ENCODE peak calls at places on chromosome 3, in six cellular contexts. O, H, G, X, Y and Q are unnamed samples. For H3K9me2, the result is how much of the 10 kb centered on the place peaks cover.

GRCh38 chr3:107082527-107082926 is 294.7 kb upstream of the CCDC54 start:
- DNase-seq in O (no peak), H (peak), G (no peak), X (no peak), Y (no peak), Q (peak)

GRCh38 chr3:50155491-50155878 is 361 bp downstream of the SEMA3F start:
- DNase-seq in O (no peak), H (no peak), G (no peak), X (no peak), Y (no peak), Q (no peak)

GRCh38 chr3:158780795-158781590 is 20.9 kb upstream of the MFSD1 start:
- DNase-seq in O (no peak), H (no peak), G (no peak), X (no peak), Y (no peak), Q (no peak)

GRCh38 chr3:124407260-124407659 is 323.0 kb upstream of the UMPS start:
- DNase-seq in O (no peak), H (peak), G (no peak), X (no peak), Y (no peak), Q (no peak)

GRCh38 chr3:183959214-183959613 is 58.5 kb downstream of the ABCC5 start:
- DNase-seq in O (no peak), H (peak), G (no peak), X (peak), Y (no peak), Q (no peak)

GRCh38 chr3:13403818-13404216 is 16.3 kb downstream of the NUP210 start:
- DNase-seq in O (no peak), H (no peak), G (no peak), X (no peak), Y (no peak), Q (no peak)

GRCh38 chr3:45507820-45508317 is 86.7 kb upstream of the LIMD1 start:
- DNase-seq in O (no peak), H (no peak), G (no peak), X (peak), Y (peak), Q (no peak)

GRCh38 chr3:57464801-57465200 is 79.3 kb downstream of the DNAH12 start:
- DNase-seq in O (peak), H (peak), G (no peak), X (no peak), Y (peak), Q (peak)

GRCh38 chr3:179860275-179861107 is 176.2 kb downstream of the PEX5L start:
- DNase-seq in O (no peak), H (no peak), G (no peak), X (no peak), Y (no peak), Q (no peak)

GRCh38 chr3:69085543-69086132 is 901 bp downstream of the ARL6IP5 start:
- DNase-seq in O (peak), H (no peak), G (peak), X (peak), Y (no peak), Q (peak)

GRCh38 chr3:147038456-147038855 is 367.9 kb downstream of the ZIC4 start:
- DNase-seq in O (no peak), H (no peak), G (no peak), X (no peak), Y (no peak), Q (peak)

GRCh38 chr3:58403513-58404109 is 30.0 kb downstream of the PDHB start:
- DNase-seq in O (no peak), H (no peak), G (no peak), X (no peak), Y (peak), Q (no peak)

GRCh38 chr3:72042397-72043211 is 257.7 kb upstream of the PROK2 start:
- DNase-seq in O (no peak), H (no peak), G (no peak), X (peak), Y (no peak), Q (peak)

GRCh38 chr3:42148982-42149432 is 57.9 kb downstream of the TRAK1 start:
- DNase-seq in O (no peak), H (peak), G (no peak), X (peak), Y (peak), Q (peak)

GRCh38 chr3:52404391-52404790 is 40.5 kb downstream of the SEMA3G start:
- DNase-seq in O (no peak), H (no peak), G (no peak), X (no peak), Y (no peak), Q (no peak)

GRCh38 chr3:5016218-5017161 is 37.3 kb downstream of the BHLHE40 start:
- DNase-seq in O (peak), H (peak), G (no peak), X (peak), Y (no peak), Q (peak)

GRCh38 chr3:100463002-100463401 is 29.4 kb upstream of the TMEM45A start:
- DNase-seq in O (peak), H (peak), G (peak), X (peak), Y (peak), Q (peak)

GRCh38 chr3:16482770-16483531 is 30.5 kb downstream of the RFTN1 start:
- DNase-seq in O (peak), H (no peak), G (no peak), X (peak), Y (peak), Q (no peak)

GRCh38 chr3:38580450-38581382 is 68.8 kb downstream of the SCN5A start:
- DNase-seq in O (no peak), H (no peak), G (no peak), X (no peak), Y (no peak), Q (no peak)

GRCh38 chr3:13459605-13460340 is 20.3 kb upstream of the HDAC11 start:
- DNase-seq in O (no peak), H (no peak), G (no peak), X (no peak), Y (no peak), Q (no peak)

GRCh38 chr3:134009345-134010000 is 20.3 kb downstream of the SLCO2A1 start:
- DNase-seq in O (no peak), H (peak), G (no peak), X (no peak), Y (no peak), Q (peak)

GRCh38 chr3:25604107-25604805 is 60.5 kb downstream of the TOP2B start:
- DNase-seq in O (no peak), H (peak), G (no peak), X (no peak), Y (no peak), Q (peak)

GRCh38 chr3:176683382-176683781 is 513.9 kb downstream of the TBL1XR1 start:
- DNase-seq in O (no peak), H (no peak), G (no peak), X (no peak), Y (no peak), Q (no peak)

GRCh38 chr3:155744091-155744625 is 713 bp downstream of the PLCH1 start:
- DNase-seq in O (peak), H (peak), G (peak), X (peak), Y (peak), Q (peak)

GRCh38 chr3:195208183-195208582 is 62.8 kb downstream of the XXYLT1 start:
- DNase-seq in O (peak), H (no peak), G (peak), X (no peak), Y (no peak), Q (no peak)

GRCh38 chr3:105851176-105851575 is 17.6 kb downstream of the CBLB start:
- DNase-seq in O (no peak), H (no peak), G (no peak), X (no peak), Y (no peak), Q (no peak)

GRCh38 chr3:175149675-175150074 is 290.5 kb downstream of the NAALADL2 start:
- DNase-seq in O (peak), H (peak), G (peak), X (peak), Y (no peak), Q (no peak)

GRCh38 chr3:414063-414462 is 217.5 kb downstream of the CHL1 start:
- DNase-seq in O (peak), H (peak), G (no peak), X (peak), Y (peak), Q (peak)

GRCh38 chr3:9402410-9403228 is 5.2 kb downstream of the SETD5 start:
- DNase-seq in O (no peak), H (no peak), G (no peak), X (peak), Y (peak), Q (peak)

GRCh38 chr3:51845129-51845528 is 16.3 kb upstream of the IQCF2 start:
- DNase-seq in O (no peak), H (no peak), G (no peak), X (no peak), Y (peak), Q (no peak)

GRCh38 chr3:40022267-40022827 is 212.9 kb downstream of the MYRIP start:
- DNase-seq in O (no peak), H (no peak), G (no peak), X (no peak), Y (peak), Q (no peak)

GRCh38 chr3:88231632-88232031 is 81.9 kb downstream of the C3orf38 start:
- DNase-seq in O (no peak), H (no peak), G (no peak), X (peak), Y (no peak), Q (no peak)
- H3K9me2 ChIP-seq in O (under half), H (under half), G (under half), X (under half), Y (under half), Q (under half)

GRCh38 chr3:181716916-181717315 is 5.2 kb downstream of the SOX2 start:
- DNase-seq in O (no peak), H (no peak), G (no peak), X (no peak), Y (no peak), Q (no peak)

GRCh38 chr3:181713673-181714270 is 2.0 kb downstream of the SOX2 start:
- DNase-seq in O (no peak), H (no peak), G (no peak), X (no peak), Y (no peak), Q (no peak)

GRCh38 chr3:181717505-181717904 is 5.8 kb downstream of the SOX2 start:
- DNase-seq in O (no peak), H (no peak), G (no peak), X (no peak), Y (no peak), Q (no peak)

GRCh38 chr3:181713300-181713647 is 1.5 kb downstream of the SOX2 start:
- DNase-seq in O (peak), H (no peak), G (peak), X (no peak), Y (no peak), Q (no peak)

GRCh38 chr3:181715601-181716340 is 4.0 kb downstream of the SOX2 start:
- DNase-seq in O (peak), H (no peak), G (no peak), X (no peak), Y (peak), Q (no peak)
- H3K4me3 ChIP-seq in O (peak), H (no peak), G (no peak), X (no peak), Y (peak), Q (no peak)

GRCh38 chr3:126980266-126980811 is 2.6 kb upstream of the PLXNA1 start:
- DNase-seq in O (no peak), H (no peak), G (no peak), X (no peak), Y (no peak), Q (no peak)
- H3K9me2 ChIP-seq in O (under half), H (under half), G (under half), X (under half), Y (under half), Q (under half)

GRCh38 chr3:135504084-135504685 is 461.3 kb upstream of the PPP2R3A start:
- DNase-seq in O (no peak), H (no peak), G (no peak), X (no peak), Y (no peak), Q (no peak)

GRCh38 chr3:135500034-135500433 is 465.5 kb upstream of the PPP2R3A start:
- DNase-seq in O (no peak), H (no peak), G (peak), X (no peak), Y (no peak), Q (no peak)

GRCh38 chr3:135499426-135499825 is 466.1 kb upstream of the PPP2R3A start:
- DNase-seq in O (no peak), H (no peak), G (no peak), X (no peak), Y (no peak), Q (no peak)

GRCh38 chr3:135497979-135498378 is 467.5 kb upstream of the PPP2R3A start:
- DNase-seq in O (no peak), H (no peak), G (no peak), X (no peak), Y (no peak), Q (no peak)

DNA sequence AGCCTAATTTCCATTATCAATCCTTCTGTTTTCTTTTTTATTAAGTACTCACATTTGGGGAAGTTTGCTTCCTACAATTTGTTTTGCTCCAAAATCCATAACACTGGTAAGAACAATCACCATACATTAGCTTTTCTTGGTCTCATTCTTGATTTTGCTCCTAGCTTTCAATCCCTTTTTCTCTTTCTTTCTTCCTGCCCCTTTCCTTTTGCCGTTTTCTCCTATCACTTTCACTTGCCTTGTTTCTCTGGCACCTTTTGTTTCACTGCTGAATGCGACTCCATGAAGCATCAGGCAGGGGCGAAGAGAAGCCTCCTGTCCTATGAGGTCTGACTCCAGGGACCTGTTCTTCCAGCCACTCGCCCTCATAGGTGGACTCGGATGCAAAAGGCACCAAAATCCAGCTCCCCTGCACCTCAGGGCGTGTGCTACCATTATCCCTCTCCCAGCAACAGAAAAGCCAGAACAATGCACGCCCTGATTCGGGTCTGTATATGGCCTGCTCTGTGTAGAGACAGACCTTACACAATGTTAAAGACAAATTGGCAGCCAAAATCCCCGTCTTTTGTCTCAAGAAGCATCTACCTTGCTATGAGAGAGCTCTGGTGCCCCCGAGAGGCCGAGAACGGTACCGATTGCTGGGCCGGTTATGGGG is 462.0 kb upstream of the PPP2R3A start:
- DNase-seq in O (peak), H (peak), G (peak), X (peak), Y (peak), Q (peak)
- H3K4me3 ChIP-seq in O (no peak), H (no peak), G (no peak), X (no peak), Y (peak), Q (no peak)